ENCODE peak calls at places on chromosomes 7 and 10, in four cellular contexts. C is activated CD8-positive, alpha-beta T cell treated with anti-CD3 and anti-CD28 coated beads for 36 hours; P is lung; D is NCI-H2081. B is an unnamed sample.
A peak's percentile ranks its signal among the peaks of the same experiment; 100 is the strongest.

GRCh38 chr10:91198781-91199180 is 21.7 kb upstream of the PCGF5 start:
- DNase-seq in P (no peak), C (peak; percentile 39), D (no peak), B (no peak)

GRCh38 chr7:157434701-157435100 is 97.9 kb downstream of the DNAJB6 start:
- DNase-seq in C (no peak), D (no peak), P (no peak), B (no peak)

GRCh38 chr7:80335473-80336232 is 176.2 kb downstream of the GNAT3 start:
- DNase-seq in C (no peak), P (no peak), D (peak; percentile 72), B (no peak)

GRCh38 chr7:134619627-134620331 is 26.9 kb upstream of the BPGM start:
- DNase-seq in P (no peak), D (no peak), C (no peak), B (no peak)

GRCh38 chr10:71638577-71639411 is 80.8 kb downstream of the C10orf105 start:
- DNase-seq in D (no peak), P (no peak), C (no peak), B (no peak)

GRCh38 chr7:144835668-144836544 is at the start of gene TPK1:
- DNase-seq in C (peak; percentile 92), P (peak; percentile 90), D (peak; percentile 88), B (peak; percentile 92)

GRCh38 chr10:73506491-73506890 is 10.7 kb upstream of the PPP3CB start:
- DNase-seq in D (no peak), P (no peak), C (no peak), B (no peak)

GRCh38 chr7:116271980-116272886 is 61.9 kb downstream of the TES start:
- DNase-seq in D (no peak), C (no peak), P (peak; percentile 78), B (no peak)

GRCh38 chr10:121791761-121792160 is 136.1 kb downstream of the ATE1 start:
- DNase-seq in P (no peak), D (no peak), C (no peak), B (no peak)

GRCh38 chr7:100486753-100487446 is 3.2 kb downstream of the NYAP1 start:
- DNase-seq in C (no peak), D (no peak), P (no peak), B (no peak)

GRCh38 chr10:5545778-5546710 is 21.3 kb downstream of the CALML3 start:
- DNase-seq in C (no peak), P (peak; percentile 64), D (no peak), B (no peak)

GRCh38 chr10:70935631-70936030 is 47.3 kb upstream of the PCBD1 start:
- DNase-seq in C (no peak), D (no peak), P (no peak), B (no peak)